ENCODE peak calls at places on chromosomes 16 and 17, in four cellular contexts. One of them, this sample, is unnamed.

GRCh38 chr17:21239680-21240374 is 13.4 kb downstream of the NATD1 start:
- DNase-seq in naive thymus-derived CD4-positive, alpha-beta T cell: no peak
- DNase-seq in fibroblast of mammary gland: peak; percentile 36
- DNase-seq in endodermal cell: peak; percentile 87
- DNase-seq in this sample: peak; percentile 33

GRCh38 chr16:80932725-80933124 is 74.0 kb downstream of the CMC2 start:
- DNase-seq in naive thymus-derived CD4-positive, alpha-beta T cell: no peak
- DNase-seq in fibroblast of mammary gland: peak; percentile 92
- DNase-seq in endodermal cell: no peak
- DNase-seq in this sample: peak; percentile 91

GRCh38 chr17:41060052-41060604 is at the start of gene KRTAP2-3:
- DNase-seq in naive thymus-derived CD4-positive, alpha-beta T cell: no peak
- DNase-seq in fibroblast of mammary gland: peak; percentile 92
- DNase-seq in endodermal cell: no peak
- DNase-seq in this sample: peak; percentile 97

GRCh38 chr16:56848955-56849689 is 15.9 kb upstream of the SLC12A3 start:
- DNase-seq in naive thymus-derived CD4-positive, alpha-beta T cell: no peak
- DNase-seq in fibroblast of mammary gland: peak; percentile 84
- DNase-seq in endodermal cell: no peak
- DNase-seq in this sample: peak; percentile 76

GRCh38 chr17:75130632-75131277 is 787 bp downstream of the NT5C start:
- DNase-seq in naive thymus-derived CD4-positive, alpha-beta T cell: peak; percentile 51
- DNase-seq in fibroblast of mammary gland: peak; percentile 52
- DNase-seq in endodermal cell: peak; percentile 93
- DNase-seq in this sample: peak; percentile 72

GRCh38 chr17:58577696-58578095 is 63.3 kb upstream of the MTMR4 start:
- DNase-seq in naive thymus-derived CD4-positive, alpha-beta T cell: peak; percentile 18
- DNase-seq in fibroblast of mammary gland: peak; percentile 37
- DNase-seq in endodermal cell: peak; percentile 86
- DNase-seq in this sample: peak; percentile 64

GRCh38 chr17:80053102-80053501 is 16.7 kb downstream of the CCDC40 start:
- DNase-seq in naive thymus-derived CD4-positive, alpha-beta T cell: no peak
- DNase-seq in fibroblast of mammary gland: no peak
- DNase-seq in endodermal cell: no peak
- DNase-seq in this sample: no peak

GRCh38 chr16:15399317-15399716 is 3.8 kb downstream of the MPV17L start:
- DNase-seq in naive thymus-derived CD4-positive, alpha-beta T cell: no peak
- DNase-seq in fibroblast of mammary gland: no peak
- DNase-seq in endodermal cell: no peak
- DNase-seq in this sample: no peak

GRCh38 chr16:72198021-72198420 is 26.1 kb upstream of the PMFBP1 start:
- DNase-seq in naive thymus-derived CD4-positive, alpha-beta T cell: no peak
- DNase-seq in fibroblast of mammary gland: peak; percentile 93
- DNase-seq in endodermal cell: no peak
- DNase-seq in this sample: no peak

GRCh38 chr17:39219647-39220154 is 6.0 kb downstream of the STAC2 start:
- DNase-seq in naive thymus-derived CD4-positive, alpha-beta T cell: no peak
- DNase-seq in fibroblast of mammary gland: no peak
- DNase-seq in endodermal cell: peak; percentile 45
- DNase-seq in this sample: no peak

GRCh38 chr17:66576473-66576872 is 258.4 kb upstream of the CACNG5 start:
- DNase-seq in naive thymus-derived CD4-positive, alpha-beta T cell: no peak
- DNase-seq in fibroblast of mammary gland: no peak
- DNase-seq in endodermal cell: no peak
- DNase-seq in this sample: no peak

GRCh38 chr16:67029249-67030096 is 524 bp downstream of the CBFB start:
- DNase-seq in naive thymus-derived CD4-positive, alpha-beta T cell: peak; percentile 66
- DNase-seq in fibroblast of mammary gland: peak; percentile 48
- DNase-seq in endodermal cell: peak; percentile 78
- DNase-seq in this sample: peak; percentile 57

GRCh38 chr16:78987676-78988075 is 612.9 kb downstream of the MAF start:
- DNase-seq in naive thymus-derived CD4-positive, alpha-beta T cell: no peak
- DNase-seq in fibroblast of mammary gland: no peak
- DNase-seq in endodermal cell: no peak
- DNase-seq in this sample: peak; percentile 88

GRCh38 chr17:30273373-30273772 is 18.4 kb downstream of the BLMH start:
- DNase-seq in naive thymus-derived CD4-positive, alpha-beta T cell: no peak
- DNase-seq in fibroblast of mammary gland: peak; percentile 53
- DNase-seq in endodermal cell: no peak
- DNase-seq in this sample: no peak

GRCh38 chr17:2874211-2874686 is 78.0 kb downstream of the RAP1GAP2 start:
- DNase-seq in naive thymus-derived CD4-positive, alpha-beta T cell: no peak
- DNase-seq in fibroblast of mammary gland: no peak
- DNase-seq in endodermal cell: peak; percentile 92
- DNase-seq in this sample: peak; percentile 55

GRCh38 chr16:23607740-23608139 is 11.6 kb upstream of the NDUFAB1 start:
- DNase-seq in naive thymus-derived CD4-positive, alpha-beta T cell: no peak
- DNase-seq in fibroblast of mammary gland: peak; percentile 19
- DNase-seq in endodermal cell: no peak
- DNase-seq in this sample: peak; percentile 45

GRCh38 chr16:12518238-12519004 is 285.3 kb downstream of the CPPED1 start:
- DNase-seq in naive thymus-derived CD4-positive, alpha-beta T cell: no peak
- DNase-seq in fibroblast of mammary gland: no peak
- DNase-seq in endodermal cell: peak; percentile 54
- DNase-seq in this sample: no peak

GRCh38 chr17:2101448-2102257 is 46.8 kb downstream of the HIC1 start:
- DNase-seq in naive thymus-derived CD4-positive, alpha-beta T cell: peak; percentile 60
- DNase-seq in fibroblast of mammary gland: no peak
- DNase-seq in endodermal cell: no peak
- DNase-seq in this sample: peak; percentile 97

GRCh38 chr17:1986783-1987451 is 38.2 kb downstream of the RTN4RL1 start:
- DNase-seq in naive thymus-derived CD4-positive, alpha-beta T cell: no peak
- DNase-seq in fibroblast of mammary gland: peak; percentile 11
- DNase-seq in endodermal cell: no peak
- DNase-seq in this sample: no peak

GRCh38 chr17:58172369-58173071 is 5.7 kb downstream of the OR4D2 start:
- DNase-seq in naive thymus-derived CD4-positive, alpha-beta T cell: peak; percentile 52
- DNase-seq in fibroblast of mammary gland: peak; percentile 42
- DNase-seq in endodermal cell: peak; percentile 91
- DNase-seq in this sample: peak; percentile 66

GRCh38 chr17:68451650-68452354 is 5.5 kb downstream of the WIPI1 start:
- DNase-seq in naive thymus-derived CD4-positive, alpha-beta T cell: no peak
- DNase-seq in fibroblast of mammary gland: no peak
- DNase-seq in endodermal cell: no peak
- DNase-seq in this sample: no peak

GRCh38 chr16:12308060-12308459 is 331.5 kb downstream of the SNX29 start:
- DNase-seq in naive thymus-derived CD4-positive, alpha-beta T cell: no peak
- DNase-seq in fibroblast of mammary gland: no peak
- DNase-seq in endodermal cell: no peak
- DNase-seq in this sample: no peak

GRCh38 chr17:82218349-82219075 is 5.9 kb upstream of the CCDC57 start:
- DNase-seq in naive thymus-derived CD4-positive, alpha-beta T cell: no peak
- DNase-seq in fibroblast of mammary gland: no peak
- DNase-seq in endodermal cell: peak; percentile 50
- DNase-seq in this sample: no peak

GRCh38 chr17:28828294-28829040 is 14.1 kb downstream of the FAM222B start:
- DNase-seq in naive thymus-derived CD4-positive, alpha-beta T cell: no peak
- DNase-seq in fibroblast of mammary gland: no peak
- DNase-seq in endodermal cell: peak; percentile 46
- DNase-seq in this sample: no peak

GRCh38 chr16:85555549-85556455 is 57.3 kb upstream of the GSE1 start:
- DNase-seq in naive thymus-derived CD4-positive, alpha-beta T cell: no peak
- DNase-seq in fibroblast of mammary gland: peak; percentile 30
- DNase-seq in endodermal cell: peak; percentile 87
- DNase-seq in this sample: no peak

GRCh38 chr16:85372627-85373372 is 240.3 kb upstream of the GSE1 start:
- DNase-seq in naive thymus-derived CD4-positive, alpha-beta T cell: no peak
- DNase-seq in fibroblast of mammary gland: peak; percentile 89
- DNase-seq in endodermal cell: no peak
- DNase-seq in this sample: peak; percentile 65

GRCh38 chr17:29390856-29391631 is 881 bp downstream of the TAOK1 start:
- DNase-seq in naive thymus-derived CD4-positive, alpha-beta T cell: no peak
- DNase-seq in fibroblast of mammary gland: peak; percentile 30
- DNase-seq in endodermal cell: peak; percentile 90
- DNase-seq in this sample: peak; percentile 30

GRCh38 chr17:7307686-7308624 is 527 bp downstream of the EIF5A start:
- DNase-seq in naive thymus-derived CD4-positive, alpha-beta T cell: peak; percentile 58
- DNase-seq in fibroblast of mammary gland: peak; percentile 30
- DNase-seq in endodermal cell: peak; percentile 78
- DNase-seq in this sample: peak; percentile 52

GRCh38 chr16:11234884-11235702 is 20.9 kb downstream of the SOCS1 start:
- DNase-seq in naive thymus-derived CD4-positive, alpha-beta T cell: no peak
- DNase-seq in fibroblast of mammary gland: no peak
- DNase-seq in endodermal cell: no peak
- DNase-seq in this sample: no peak

GRCh38 chr17:39791296-39791992 is 53.7 kb downstream of the GRB7 start:
- DNase-seq in naive thymus-derived CD4-positive, alpha-beta T cell: peak; percentile 31
- DNase-seq in fibroblast of mammary gland: no peak
- DNase-seq in endodermal cell: no peak
- DNase-seq in this sample: no peak

GRCh38 chr17:83103200-83103937 is 24.0 kb downstream of the METRNL start:
- DNase-seq in naive thymus-derived CD4-positive, alpha-beta T cell: no peak
- DNase-seq in fibroblast of mammary gland: peak; percentile 39
- DNase-seq in endodermal cell: no peak
- DNase-seq in this sample: no peak

GRCh38 chr17:78127888-78128615 is 503 bp downstream of the TMC6 start:
- DNase-seq in naive thymus-derived CD4-positive, alpha-beta T cell: no peak
- DNase-seq in fibroblast of mammary gland: no peak
- DNase-seq in endodermal cell: no peak
- DNase-seq in this sample: peak; percentile 59

GRCh38 chr17:17921192-17922082 is 50.8 kb downstream of the TOM1L2 start:
- DNase-seq in naive thymus-derived CD4-positive, alpha-beta T cell: no peak
- DNase-seq in fibroblast of mammary gland: peak; percentile 93
- DNase-seq in endodermal cell: peak; percentile 91
- DNase-seq in this sample: peak; percentile 78
- H3K4me3 ChIP-seq in naive thymus-derived CD4-positive, alpha-beta T cell: no peak overlapping the region
- H3K4me3 ChIP-seq in fibroblast of mammary gland: no peak overlapping the region
- H3K4me3 ChIP-seq in endodermal cell: no peak overlapping the region
- H3K4me3 ChIP-seq in this sample: no peak overlapping the region

DNA sequence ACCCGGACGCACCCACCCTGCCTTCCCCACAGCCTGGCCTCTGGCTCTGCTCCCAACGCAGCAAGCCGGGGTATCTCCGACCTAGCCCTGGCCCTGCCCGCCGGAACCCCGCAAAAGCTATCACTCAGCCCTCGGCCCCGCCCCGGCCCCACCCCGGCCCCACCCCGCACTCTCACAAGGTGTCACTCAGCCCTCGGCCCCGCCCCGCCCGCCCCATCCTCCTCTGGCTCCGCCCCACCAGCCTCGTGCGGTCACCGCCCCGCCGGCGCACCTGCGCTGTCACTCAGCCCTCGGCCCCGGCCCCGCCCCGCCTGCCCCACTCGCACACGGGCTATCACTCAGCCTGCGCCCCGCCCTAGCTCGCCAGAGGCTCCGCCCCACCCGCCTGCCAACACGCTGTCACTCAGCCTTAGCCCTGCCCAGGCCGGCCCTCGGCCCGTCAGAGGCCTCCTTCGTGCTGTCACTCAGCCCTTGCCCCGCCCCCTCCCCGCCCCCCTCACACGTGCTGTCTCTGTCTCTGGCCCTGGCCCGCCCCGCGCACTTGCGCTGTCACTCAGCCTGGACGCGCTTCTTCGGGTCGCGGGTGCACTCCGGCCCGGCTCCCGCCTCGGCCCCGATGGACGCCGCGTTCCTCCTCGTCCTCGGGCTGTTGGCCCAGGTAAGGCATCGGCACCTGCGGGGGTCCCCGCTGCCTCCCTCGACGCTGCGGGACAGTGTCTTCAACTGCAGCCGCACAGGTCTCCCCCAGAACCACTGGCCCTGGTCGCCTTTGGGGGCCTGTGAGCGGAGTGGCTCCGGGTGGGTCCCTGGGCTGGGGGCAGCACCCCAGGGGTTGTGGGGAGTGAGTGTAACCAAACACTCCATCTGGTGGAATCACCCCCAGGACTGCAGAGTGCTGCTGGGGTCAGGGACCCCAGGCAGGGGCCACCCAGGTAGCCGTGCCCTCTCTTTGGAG is at the start of gene CDH15:
- DNase-seq in naive thymus-derived CD4-positive, alpha-beta T cell: peak; percentile 86
- DNase-seq in fibroblast of mammary gland: peak; percentile 77
- DNase-seq in endodermal cell: peak; percentile 100
- DNase-seq in this sample: peak; percentile 97
- H3K4me3 ChIP-seq in naive thymus-derived CD4-positive, alpha-beta T cell: peak within 1 kb of the TSS; percentile 51
- H3K4me3 ChIP-seq in fibroblast of mammary gland: no peak within 1 kb of the TSS
- H3K4me3 ChIP-seq in endodermal cell: no peak within 1 kb of the TSS
- H3K4me3 ChIP-seq in this sample: no peak within 1 kb of the TSS

DNA sequence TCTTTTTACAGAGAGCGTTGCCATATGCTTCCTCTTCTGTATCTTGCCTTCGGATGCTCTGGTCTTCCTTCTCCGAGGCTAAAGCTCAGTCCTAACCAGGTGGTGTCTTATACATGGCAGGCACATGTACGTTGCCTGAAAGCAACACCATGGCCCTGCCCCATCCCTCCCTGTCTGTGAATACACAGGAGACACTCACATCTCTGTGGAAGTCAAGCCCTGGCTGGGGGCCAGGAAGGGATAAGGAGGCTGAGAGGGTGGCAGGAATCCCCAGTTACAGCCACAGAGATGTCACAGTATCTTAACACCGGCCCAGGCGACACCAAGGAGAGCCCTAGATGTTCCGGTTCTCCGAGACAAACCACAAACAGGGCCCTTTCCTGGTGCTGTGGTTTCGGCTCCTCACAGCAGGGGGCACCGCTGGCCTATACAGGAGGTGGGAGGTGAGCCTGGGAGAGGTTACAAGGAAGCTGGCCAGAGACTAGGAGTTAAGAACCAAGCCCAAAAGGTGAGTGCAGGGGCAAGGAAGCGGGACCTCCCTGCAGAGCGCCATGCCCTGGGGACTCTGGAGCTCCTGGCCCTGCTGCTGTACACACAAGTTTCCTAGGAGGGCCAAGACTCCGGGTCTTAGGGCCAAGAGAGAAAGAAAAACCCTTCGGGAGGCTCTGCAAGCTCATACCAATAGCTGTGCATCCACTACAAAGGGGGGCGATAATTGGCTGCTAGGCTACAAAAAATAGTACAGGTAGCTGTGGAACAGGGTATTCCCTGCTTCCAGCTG is 41.7 kb downstream of the SRL start:
- DNase-seq in naive thymus-derived CD4-positive, alpha-beta T cell: no peak
- DNase-seq in fibroblast of mammary gland: peak; percentile 60
- DNase-seq in endodermal cell: peak; percentile 88
- DNase-seq in this sample: peak; percentile 73
- H3K4me3 ChIP-seq in naive thymus-derived CD4-positive, alpha-beta T cell: no peak overlapping the region
- H3K4me3 ChIP-seq in fibroblast of mammary gland: no peak overlapping the region
- H3K4me3 ChIP-seq in endodermal cell: no peak overlapping the region
- H3K4me3 ChIP-seq in this sample: no peak overlapping the region

DNA sequence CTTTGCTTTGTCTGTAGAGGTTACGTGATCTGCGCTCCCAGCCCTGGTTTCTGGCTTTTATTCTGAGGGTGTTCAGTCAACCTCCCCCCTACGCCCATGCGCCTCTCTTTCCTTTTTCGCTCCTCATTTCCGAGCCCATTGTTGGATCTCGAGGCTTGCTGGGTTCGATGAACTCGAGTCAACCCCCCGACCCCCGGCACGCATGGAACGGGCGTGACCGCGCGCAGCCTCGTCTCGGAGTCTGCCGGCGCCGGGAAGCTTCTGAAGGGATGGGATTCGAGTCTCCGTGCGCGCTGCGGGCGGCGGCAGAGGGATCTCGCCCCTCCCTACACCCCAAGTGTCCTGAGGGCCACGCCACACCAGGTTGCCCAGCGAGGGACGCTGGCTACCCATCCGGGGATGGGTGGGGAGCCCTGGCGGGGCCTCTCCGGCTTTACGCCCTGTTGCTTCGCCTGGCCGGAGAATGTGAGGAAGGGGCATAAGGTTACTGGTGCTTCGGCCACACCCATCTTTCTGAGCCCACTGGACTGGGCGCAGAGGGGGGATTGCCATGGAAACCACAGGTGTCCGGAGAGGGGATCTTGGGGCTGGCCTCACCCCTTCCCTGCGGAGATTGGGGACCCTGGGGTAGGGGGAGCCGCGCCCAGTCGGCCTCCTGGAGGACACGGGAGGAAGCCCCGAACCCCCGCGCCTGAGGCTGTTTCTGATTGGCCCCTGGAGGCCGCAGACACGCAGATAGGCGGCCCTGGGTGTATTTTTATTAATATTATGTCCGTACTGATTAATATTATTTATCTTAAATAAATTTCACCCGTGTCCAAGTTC is 1.8 kb downstream of the MAPT start:
- DNase-seq in naive thymus-derived CD4-positive, alpha-beta T cell: no peak
- DNase-seq in fibroblast of mammary gland: no peak
- DNase-seq in endodermal cell: peak; percentile 69
- DNase-seq in this sample: no peak
- H3K4me3 ChIP-seq in naive thymus-derived CD4-positive, alpha-beta T cell: peak overlapping the region; percentile 75
- H3K4me3 ChIP-seq in fibroblast of mammary gland: no peak overlapping the region
- H3K4me3 ChIP-seq in endodermal cell: peak overlapping the region; percentile 75
- H3K4me3 ChIP-seq in this sample: no peak overlapping the region